ENCODE peak calls at places on chromosome 14, in four cellular contexts. V is endothelial cell of umbilical vein; U is CD4-positive, alpha-beta T cell; O is naive thymus-derived CD8-positive, alpha-beta T cell. D is an unnamed sample.

GRCh38 chr14:93619176-93619793 is 169.0 kb downstream of the PRIMA1 start:
- DNase-seq in U (no peak), V (peak; percentile 43), O (no peak), D (peak; percentile 4)

GRCh38 chr14:75717729-75718128 is 56.7 kb downstream of the TTLL5 start:
- DNase-seq in V (no peak), O (no peak), U (no peak), D (no peak)

GRCh38 chr14:99377951-99378350 is 102.7 kb downstream of the SETD3 start:
- DNase-seq in O (no peak), U (no peak), V (no peak), D (no peak)

GRCh38 chr14:21039059-21039422 is 3.1 kb upstream of the RNASE7 start:
- DNase-seq in O (no peak), U (no peak), V (peak; percentile 47), D (no peak)

GRCh38 chr14:21408152-21408551 is 24.3 kb upstream of the SUPT16H start:
- DNase-seq in O (no peak), V (no peak), U (no peak), D (no peak)

GRCh38 chr14:88005050-88005481 is at the start of gene GPR65:
- DNase-seq in V (no peak), O (peak; percentile 71), U (no peak), D (no peak)

GRCh38 chr14:55099741-55100140 is 29.3 kb upstream of the LGALS3 start:
- DNase-seq in U (no peak), V (no peak), O (no peak), D (no peak)

GRCh38 chr14:102659797-102660196 is 67.3 kb downstream of the RCOR1 start:
- DNase-seq in V (no peak), O (no peak), U (no peak), D (no peak)

GRCh38 chr14:95875831-95876768 is 532 bp upstream of the TUNAR start:
- DNase-seq in O (no peak), V (no peak), U (no peak), D (no peak)

GRCh38 chr14:34733245-34733644 is 18.9 kb upstream of the CFL2 start:
- DNase-seq in U (no peak), O (no peak), V (no peak), D (no peak)

GRCh38 chr14:100246809-100247428 is 8.0 kb downstream of the YY1 start:
- DNase-seq in V (peak; percentile 67), U (no peak), O (no peak), D (no peak)

GRCh38 chr14:58356268-58356667 is 39.5 kb upstream of the TOMM20L start:
- DNase-seq in U (no peak), O (no peak), V (no peak), D (no peak)

GRCh38 chr14:65290830-65291229 is 121.7 kb upstream of the FUT8 start:
- DNase-seq in U (no peak), V (peak; percentile 8), O (no peak), D (no peak)

GRCh38 chr14:103107455-103107854 is 12.9 kb downstream of the EXOC3L4 start:
- DNase-seq in U (no peak), V (no peak), O (no peak), D (no peak)

GRCh38 chr14:93090826-93091583 is 24.7 kb downstream of the ITPK1 start:
- DNase-seq in O (no peak), V (no peak), U (no peak), D (no peak)

GRCh38 chr14:105933238-105933637 is 406.9 kb downstream of the TMEM121 start:
- DNase-seq in V (no peak), O (no peak), U (no peak), D (no peak)

GRCh38 chr14:35285168-35285990 is 6.8 kb upstream of the PSMA6 start:
- DNase-seq in O (no peak), V (peak; percentile 40), U (no peak), D (no peak)

GRCh38 chr14:69682607-69683263 is 71.3 kb downstream of the SUSD6 start:
- DNase-seq in V (no peak), U (no peak), O (no peak), D (no peak)

GRCh38 chr14:45359766-45360165 is 106.8 kb upstream of the MIS18BP1 start:
- DNase-seq in U (no peak), V (no peak), O (no peak), D (no peak)

GRCh38 chr14:55354500-55354899 is 57.1 kb downstream of the ATG14 start:
- DNase-seq in V (peak; percentile 43), O (peak; percentile 72), U (peak; percentile 59), D (peak; percentile 7)

GRCh38 chr14:34180428-34180827 is 229.6 kb upstream of the EGLN3 start:
- DNase-seq in V (no peak), U (no peak), O (no peak), D (no peak)

GRCh38 chr14:99982449-99983250 is 82.6 kb upstream of the EVL start:
- DNase-seq in O (peak; percentile 76), U (peak; percentile 46), V (peak; percentile 73), D (no peak)

GRCh38 chr14:94180655-94181271 is 6.6 kb downstream of the PPP4R4 start:
- DNase-seq in V (peak; percentile 48), O (peak; percentile 63), U (no peak), D (no peak)

GRCh38 chr14:105261781-105262180 is 13.4 kb downstream of the BTBD6 start:
- DNase-seq in O (no peak), U (no peak), V (no peak), D (no peak)

GRCh38 chr14:72801381-72801812 is 92.5 kb downstream of the DPF3 start:
- DNase-seq in O (no peak), V (peak; percentile 93), U (no peak), D (peak; percentile 86)

GRCh38 chr14:95953111-95953724 is 76.6 kb downstream of the TUNAR start:
- DNase-seq in O (no peak), U (no peak), V (no peak), D (no peak)

GRCh38 chr14:60514378-60515243 is 5.7 kb downstream of the SIX6 start:
- DNase-seq in O (no peak), V (no peak), U (no peak), D (no peak)

GRCh38 chr14:69138189-69138535 is 14.8 kb downstream of the DCAF5 start:
- DNase-seq in O (no peak), V (peak; percentile 49), U (no peak), D (no peak)

GRCh38 chr14:91509083-91509877 is 830 bp downstream of the PPP4R3A start:
- DNase-seq in U (peak; percentile 17), V (peak; percentile 31), O (peak; percentile 70), D (no peak)

GRCh38 chr14:90579816-90580215 is 183.0 kb downstream of the CALM1 start:
- DNase-seq in U (no peak), V (no peak), O (no peak), D (no peak)

GRCh38 chr14:86015511-86015910 is 485.6 kb downstream of the FLRT2 start:
- DNase-seq in V (no peak), O (no peak), U (no peak), D (no peak)

GRCh38 chr14:100528962-100529560 is 58.2 kb downstream of the BEGAIN start:
- DNase-seq in U (no peak), V (no peak), O (peak; percentile 50), D (no peak)

GRCh38 chr14:74584966-74585365 is 27.1 kb downstream of the LTBP2 start:
- DNase-seq in V (no peak), U (no peak), O (no peak), D (no peak)

GRCh38 chr14:22614240-22614799 is 16.2 kb downstream of the ABHD4 start:
- DNase-seq in U (no peak), O (no peak), V (peak; percentile 99), D (peak; percentile 93)

D was measured in pulmonary artery endothelial cell.